ENCODE peak calls at places on chromosomes 7 and 10, in six cellular contexts. T is kidney tubule cell; R is effector CD4-positive, alpha-beta T cell; K is CD8-positive, alpha-beta T cell; X is HEK293T; C is stimulated activated CD8-positive, alpha-beta memory T cell treated with anti-CD3 and anti-CD28 coated beads, Interleukin-2, amount 100 ng/mL, for 48 hours. P is an unnamed sample.

GRCh38 chr7:141645188-141645587 is 56.8 kb downstream of the DENND11 start:
- DNase-seq in T (no peak), R (no peak), K (no peak), X (no peak), C (no peak), P (no peak)

GRCh38 chr7:36607741-36608140 is 116.6 kb downstream of the AOAH start:
- DNase-seq in T (no peak), R (no peak), K (no peak), X (no peak), C (no peak), P (no peak)

GRCh38 chr7:371779-372545 is 82.0 kb downstream of the FOXL3 start:
- DNase-seq in T (no peak), R (no peak), K (no peak), X (peak), C (no peak), P (no peak)

GRCh38 chr7:28688651-28689050 is 269.5 kb downstream of the TRIL start:
- DNase-seq in T (peak), R (no peak), K (no peak), X (no peak), C (no peak), P (no peak)

GRCh38 chr10:7045891-7046599 is 364.8 kb downstream of the SFMBT2 start:
- DNase-seq in T (no peak), R (no peak), K (no peak), X (no peak), C (no peak), P (no peak)

GRCh38 chr10:63720072-63720537 is 198.9 kb downstream of the REEP3 start:
- DNase-seq in T (peak), R (peak), K (peak), X (peak), C (no peak), P (no peak)

GRCh38 chr7:112069879-112070321 is 136.3 kb downstream of the DOCK4 start:
- DNase-seq in T (peak), R (no peak), K (no peak), X (no peak), C (no peak), P (no peak)

GRCh38 chr10:120945801-120946302 is 94.7 kb downstream of the WDR11 start:
- DNase-seq in T (peak), R (no peak), K (no peak), X (no peak), C (no peak), P (no peak)

GRCh38 chr7:41097501-41097900 is 605.4 kb downstream of the INHBA start:
- DNase-seq in T (peak), R (no peak), K (no peak), X (no peak), C (no peak), P (no peak)

GRCh38 chr10:96017227-96017687 is 26.1 kb upstream of the CCNJ start:
- DNase-seq in T (peak), R (peak), K (no peak), X (peak), C (no peak), P (no peak)

GRCh38 chr10:57943701-57944100 is 324.0 kb downstream of the IPMK start:
- DNase-seq in T (no peak), R (no peak), K (no peak), X (no peak), C (no peak), P (no peak)